ENCODE peak calls at places on chromosomes 13 and 19, in nine cellular contexts. G, V, M, R, X, P, C, T and A are unnamed samples.

GRCh38 chr19:3066482-3067049 is 4.3 kb upstream of the TLE5 start:
- DNase-seq in P (no peak), G (no peak), M (no peak), V (no peak), T (no peak), C (no peak), R (no peak), X (no peak), A (no peak)

GRCh38 chr19:2469102-2469914 is 6.6 kb upstream of the GADD45B start:
- DNase-seq in X (no peak), G (no peak), R (no peak), T (no peak), C (no peak), M (no peak), V (no peak), P (no peak), A (no peak)

GRCh38 chr13:45604892-45605291 is 10.6 kb downstream of the ERICH6B start:
- DNase-seq in P (no peak), V (no peak), T (no peak), G (no peak), R (no peak), X (no peak), C (no peak), M (no peak), A (no peak)

GRCh38 chr13:24033527-24034302 is 126.8 kb upstream of the SPATA13 start:
- DNase-seq in P (no peak), V (no peak), R (no peak), T (no peak), M (no peak), C (no peak), G (peak; percentile 37), X (peak; percentile 74), A (no peak)

GRCh38 chr13:113495494-113496251 is 5.2 kb upstream of the DCUN1D2 start:
- DNase-seq in X (no peak), R (no peak), G (no peak), C (no peak), V (no peak), M (no peak), T (no peak), P (no peak), A (peak; percentile 43)

GRCh38 chr13:98976941-98977340 is 923 bp downstream of the DOCK9 start:
- DNase-seq in G (no peak), P (no peak), M (no peak), R (no peak), C (no peak), X (no peak), V (no peak), T (no peak), A (no peak)

GRCh38 chr13:27289016-27289665 is 18.5 kb downstream of the RASL11A start:
- DNase-seq in P (no peak), M (no peak), X (no peak), T (no peak), G (no peak), V (no peak), C (no peak), R (no peak), A (no peak)

GRCh38 chr19:14432817-14433453 is at the start of gene PKN1:
- DNase-seq in P (peak; percentile 57), T (peak; percentile 86), M (peak; percentile 66), G (no peak), V (peak; percentile 30), C (no peak), R (peak; percentile 46), X (no peak), A (peak; percentile 80)

GRCh38 chr13:21006141-21007005 is 55.0 kb downstream of the LATS2 start:
- DNase-seq in V (peak; percentile 71), P (no peak), M (no peak), X (no peak), T (no peak), C (no peak), R (no peak), G (no peak), A (no peak)

GRCh38 chr13:24274452-24274971 is 34.9 kb upstream of the C1QTNF9 start:
- DNase-seq in M (no peak), C (no peak), T (no peak), X (no peak), P (peak; percentile 40), G (no peak), V (no peak), R (no peak), A (no peak)

GRCh38 chr13:48873598-48873997 is 102.1 kb upstream of the FNDC3A start:
- DNase-seq in R (no peak), T (peak; percentile 39), M (no peak), V (no peak), X (no peak), G (no peak), C (no peak), P (no peak), A (no peak)

GRCh38 chr13:96141032-96141431 is 51.1 kb downstream of the HS6ST3 start:
- DNase-seq in M (no peak), G (no peak), C (peak; percentile 8), T (peak; percentile 44), V (peak; percentile 16), P (no peak), R (no peak), X (no peak), A (no peak)

GRCh38 chr19:40217921-40218890 is at the start of gene TTC9B:
- DNase-seq in M (peak; percentile 46), C (no peak), P (no peak), V (peak; percentile 62), T (peak; percentile 23), R (no peak), X (no peak), G (no peak), A (peak; percentile 80)

GRCh38 chr19:42126565-42126964 is 5.7 kb downstream of the POU2F2 start:
- DNase-seq in V (no peak), R (no peak), T (no peak), M (no peak), X (no peak), P (no peak), G (no peak), C (no peak), A (no peak)

GRCh38 chr13:68714292-68714691 is 1393.3 kb upstream of the ATXN8OS start:
- DNase-seq in T (no peak), G (no peak), C (no peak), X (no peak), V (no peak), M (no peak), P (no peak), R (no peak), A (no peak)

GRCh38 chr19:6020166-6020967 is 42.4 kb upstream of the RANBP3 start:
- DNase-seq in G (no peak), C (no peak), R (peak; percentile 43), T (no peak), M (no peak), P (peak; percentile 70), V (no peak), X (no peak), A (no peak)

GRCh38 chr13:64314286-64314685 is 2898.6 kb upstream of the PCDH20 start:
- DNase-seq in T (no peak), M (no peak), C (no peak), X (no peak), P (no peak), G (no peak), R (no peak), V (no peak), A (no peak)

GRCh38 chr19:681029-681626 is 4.9 kb downstream of the FSTL3 start:
- DNase-seq in R (peak; percentile 91), X (peak; percentile 40), C (no peak), G (no peak), M (no peak), V (no peak), P (peak; percentile 90), T (no peak), A (peak; percentile 94)

GRCh38 chr19:17797397-17798201 is 2.7 kb downstream of the B3GNT3 start:
- DNase-seq in X (no peak), C (peak; percentile 73), P (peak; percentile 90), R (peak; percentile 64), V (no peak), T (no peak), M (no peak), G (peak; percentile 77), A (no peak)

GRCh38 chr13:73741742-73742141 is 392.5 kb downstream of the KLF12 start:
- DNase-seq in V (no peak), P (no peak), G (no peak), M (no peak), T (peak; percentile 21), X (no peak), R (no peak), C (no peak), A (no peak)

GRCh38 chr19:8609210-8610040 is 1.1 kb downstream of the ADAMTS10 start:
- DNase-seq in X (no peak), V (peak; percentile 41), R (no peak), T (no peak), G (no peak), C (no peak), P (peak; percentile 30), M (peak; percentile 50), A (peak; percentile 69)